ENCODE peak calls at places on chromosomes 7 and 10, in four cellular contexts. Y, J, X and F are unnamed samples.

GRCh38 chr10:29315814-29316213 is 26.9 kb downstream of the LYZL1 start:
- DNase-seq in J (no peak), Y (no peak), X (no peak), F (no peak)

GRCh38 chr7:120860151-120860550 is 2.2 kb upstream of the TSPAN12 start:
- DNase-seq in X (no peak), Y (no peak), J (no peak), F (no peak)

GRCh38 chr10:110493832-110494426 is 3.8 kb upstream of the DUSP5 start:
- DNase-seq in Y (no peak), X (no peak), J (no peak), F (no peak)

GRCh38 chr7:41599760-41600159 is 103.1 kb downstream of the INHBA start:
- DNase-seq in J (no peak), X (no peak), Y (no peak), F (no peak)

GRCh38 chr7:154794147-154794780 is 208.7 kb downstream of the PAXIP1 start:
- DNase-seq in J (peak), X (no peak), Y (no peak), F (no peak)

GRCh38 chr7:82036146-82036886 is 266.5 kb upstream of the HGF start:
- DNase-seq in X (no peak), Y (no peak), J (no peak), F (no peak)

GRCh38 chr7:2498708-2499107 is 20.9 kb upstream of the LFNG start:
- DNase-seq in Y (no peak), X (no peak), J (no peak), F (no peak)

GRCh38 chr7:119643558-119643957 is 629.4 kb upstream of the KCND2 start:
- DNase-seq in Y (no peak), X (no peak), J (no peak), F (no peak)

GRCh38 chr7:109984726-109985125 is 1106.2 kb upstream of the LRRN3 start:
- DNase-seq in J (no peak), Y (no peak), X (no peak), F (no peak)

GRCh38 chr7:47288060-47288459 is 293.9 kb downstream of the TNS3 start:
- DNase-seq in X (no peak), Y (no peak), J (no peak), F (no peak)

GRCh38 chr10:31133628-31134302 is 102.1 kb upstream of the ZNF438 start:
- DNase-seq in J (peak), Y (peak), X (peak), F (peak)

GRCh38 chr10:70666960-70667798 is 5.1 kb upstream of the ADAMTS14 start:
- DNase-seq in J (no peak), X (no peak), Y (no peak), F (no peak)

GRCh38 chr10:132693676-132694075 is 92.3 kb downstream of the NKX6-2 start:
- DNase-seq in Y (no peak), X (no peak), J (no peak), F (no peak)

GRCh38 chr10:44911081-44911540 is at the start of gene TMEM72:
- DNase-seq in X (no peak), Y (no peak), J (no peak), F (no peak)

GRCh38 chr7:18685961-18686360 is 190.4 kb downstream of the HDAC9 start:
- DNase-seq in X (no peak), Y (no peak), J (no peak), F (no peak)